ENCODE peak calls at places on chromosomes 11 and 22, in eight cellular contexts. One of them, this sample, is unnamed.

GRCh38 chr11:119797137-119797611 is 68.2 kb upstream of the NECTIN1 start:
- DNase-seq in brain microvascular endothelial cell: no peak
- DNase-seq in IMR-90: no peak
- DNase-seq in CD8-positive, alpha-beta T cell: no peak
- DNase-seq in PC-3: no peak
- DNase-seq in cardiac muscle cell: peak
- DNase-seq in right lobe of liver: no peak
- DNase-seq in H9: no peak
- DNase-seq in this sample: no peak

GRCh38 chr11:70582886-70583641 is 184.7 kb downstream of the CTTN start:
- DNase-seq in H9: no peak
- DNase-seq in right lobe of liver: no peak
- DNase-seq in CD8-positive, alpha-beta T cell: no peak
- DNase-seq in IMR-90: no peak
- DNase-seq in brain microvascular endothelial cell: no peak
- DNase-seq in cardiac muscle cell: no peak
- DNase-seq in PC-3: no peak
- DNase-seq in this sample: no peak

GRCh38 chr11:69974528-69974927 is 103.6 kb upstream of the ANO1 start:
- DNase-seq in CD8-positive, alpha-beta T cell: no peak
- DNase-seq in right lobe of liver: no peak
- DNase-seq in cardiac muscle cell: no peak
- DNase-seq in brain microvascular endothelial cell: no peak
- DNase-seq in H9: no peak
- DNase-seq in IMR-90: no peak
- DNase-seq in PC-3: no peak
- DNase-seq in this sample: no peak

GRCh38 chr11:57324154-57324885 is 432 bp downstream of the TNKS1BP1 start:
- DNase-seq in IMR-90: peak
- DNase-seq in H9: peak
- DNase-seq in CD8-positive, alpha-beta T cell: no peak
- DNase-seq in PC-3: peak
- DNase-seq in right lobe of liver: peak
- DNase-seq in brain microvascular endothelial cell: peak
- DNase-seq in cardiac muscle cell: peak
- DNase-seq in this sample: peak

GRCh38 chr11:60710482-60710881 is 11.1 kb downstream of the MS4A8 start:
- DNase-seq in right lobe of liver: no peak
- DNase-seq in CD8-positive, alpha-beta T cell: no peak
- DNase-seq in PC-3: peak
- DNase-seq in brain microvascular endothelial cell: peak
- DNase-seq in H9: peak
- DNase-seq in cardiac muscle cell: no peak
- DNase-seq in IMR-90: no peak
- DNase-seq in this sample: no peak

GRCh38 chr11:2846056-2846455 is 39.5 kb downstream of the CDKN1C start:
- DNase-seq in IMR-90: peak
- DNase-seq in H9: no peak
- DNase-seq in PC-3: no peak
- DNase-seq in brain microvascular endothelial cell: peak
- DNase-seq in right lobe of liver: no peak
- DNase-seq in CD8-positive, alpha-beta T cell: no peak
- DNase-seq in cardiac muscle cell: no peak
- DNase-seq in this sample: no peak

GRCh38 chr22:27919943-27920755 is 1.1 kb upstream of the PITPNB start:
- DNase-seq in CD8-positive, alpha-beta T cell: no peak
- DNase-seq in brain microvascular endothelial cell: peak
- DNase-seq in PC-3: peak
- DNase-seq in cardiac muscle cell: peak
- DNase-seq in H9: peak
- DNase-seq in right lobe of liver: no peak
- DNase-seq in IMR-90: peak
- DNase-seq in this sample: no peak

GRCh38 chr22:50148991-50149721 is 21.4 kb upstream of the PANX2 start:
- DNase-seq in brain microvascular endothelial cell: peak
- DNase-seq in cardiac muscle cell: peak
- DNase-seq in IMR-90: peak
- DNase-seq in right lobe of liver: peak
- DNase-seq in CD8-positive, alpha-beta T cell: peak
- DNase-seq in H9: peak
- DNase-seq in PC-3: peak
- DNase-seq in this sample: peak

GRCh38 chr11:62999649-63000048 is 14.9 kb upstream of the SLC22A6 start:
- DNase-seq in cardiac muscle cell: no peak
- DNase-seq in H9: no peak
- DNase-seq in right lobe of liver: peak
- DNase-seq in brain microvascular endothelial cell: no peak
- DNase-seq in PC-3: peak
- DNase-seq in CD8-positive, alpha-beta T cell: no peak
- DNase-seq in IMR-90: no peak
- DNase-seq in this sample: peak

GRCh38 chr22:20438066-20438677 is 547 bp upstream of the SCARF2 start:
- DNase-seq in H9: peak
- DNase-seq in brain microvascular endothelial cell: no peak
- DNase-seq in cardiac muscle cell: peak
- DNase-seq in right lobe of liver: no peak
- DNase-seq in CD8-positive, alpha-beta T cell: no peak
- DNase-seq in IMR-90: peak
- DNase-seq in PC-3: no peak
- DNase-seq in this sample: no peak

GRCh38 chr11:77115181-77115611 is 12.6 kb downstream of the OMP start:
- DNase-seq in brain microvascular endothelial cell: no peak
- DNase-seq in right lobe of liver: no peak
- DNase-seq in CD8-positive, alpha-beta T cell: no peak
- DNase-seq in cardiac muscle cell: no peak
- DNase-seq in PC-3: peak
- DNase-seq in IMR-90: no peak
- DNase-seq in H9: peak
- DNase-seq in this sample: no peak

GRCh38 chr11:58316142-58316541 is 42.7 kb downstream of the OR5B17 start:
- DNase-seq in CD8-positive, alpha-beta T cell: no peak
- DNase-seq in H9: no peak
- DNase-seq in brain microvascular endothelial cell: peak
- DNase-seq in cardiac muscle cell: no peak
- DNase-seq in PC-3: peak
- DNase-seq in right lobe of liver: no peak
- DNase-seq in IMR-90: peak
- DNase-seq in this sample: no peak

GRCh38 chr11:83006877-83007330 is 64.8 kb downstream of the RAB30 start:
- DNase-seq in PC-3: peak
- DNase-seq in brain microvascular endothelial cell: no peak
- DNase-seq in H9: no peak
- DNase-seq in CD8-positive, alpha-beta T cell: no peak
- DNase-seq in cardiac muscle cell: no peak
- DNase-seq in IMR-90: no peak
- DNase-seq in right lobe of liver: no peak
- DNase-seq in this sample: peak

GRCh38 chr22:39960791-39961746 is 872 bp downstream of the TMA7B start:
- DNase-seq in H9: no peak
- DNase-seq in right lobe of liver: no peak
- DNase-seq in IMR-90: peak
- DNase-seq in CD8-positive, alpha-beta T cell: peak
- DNase-seq in brain microvascular endothelial cell: peak
- DNase-seq in cardiac muscle cell: no peak
- DNase-seq in PC-3: peak
- DNase-seq in this sample: peak

GRCh38 chr11:44989831-44990566 is 39.3 kb upstream of the TP53I11 start:
- DNase-seq in IMR-90: no peak
- DNase-seq in H9: peak
- DNase-seq in CD8-positive, alpha-beta T cell: no peak
- DNase-seq in PC-3: no peak
- DNase-seq in right lobe of liver: no peak
- DNase-seq in brain microvascular endothelial cell: no peak
- DNase-seq in cardiac muscle cell: no peak
- DNase-seq in this sample: peak

GRCh38 chr11:561148-562003 is 606 bp downstream of the RASSF7 start:
- DNase-seq in CD8-positive, alpha-beta T cell: no peak
- DNase-seq in brain microvascular endothelial cell: no peak
- DNase-seq in PC-3: peak
- DNase-seq in cardiac muscle cell: no peak
- DNase-seq in IMR-90: no peak
- DNase-seq in right lobe of liver: peak
- DNase-seq in H9: no peak
- DNase-seq in this sample: peak

GRCh38 chr11:58046231-58046630 is 15.5 kb downstream of the OR6Q1 start:
- DNase-seq in IMR-90: no peak
- DNase-seq in H9: no peak
- DNase-seq in cardiac muscle cell: no peak
- DNase-seq in brain microvascular endothelial cell: no peak
- DNase-seq in PC-3: no peak
- DNase-seq in CD8-positive, alpha-beta T cell: no peak
- DNase-seq in right lobe of liver: no peak
- DNase-seq in this sample: no peak

DNA sequence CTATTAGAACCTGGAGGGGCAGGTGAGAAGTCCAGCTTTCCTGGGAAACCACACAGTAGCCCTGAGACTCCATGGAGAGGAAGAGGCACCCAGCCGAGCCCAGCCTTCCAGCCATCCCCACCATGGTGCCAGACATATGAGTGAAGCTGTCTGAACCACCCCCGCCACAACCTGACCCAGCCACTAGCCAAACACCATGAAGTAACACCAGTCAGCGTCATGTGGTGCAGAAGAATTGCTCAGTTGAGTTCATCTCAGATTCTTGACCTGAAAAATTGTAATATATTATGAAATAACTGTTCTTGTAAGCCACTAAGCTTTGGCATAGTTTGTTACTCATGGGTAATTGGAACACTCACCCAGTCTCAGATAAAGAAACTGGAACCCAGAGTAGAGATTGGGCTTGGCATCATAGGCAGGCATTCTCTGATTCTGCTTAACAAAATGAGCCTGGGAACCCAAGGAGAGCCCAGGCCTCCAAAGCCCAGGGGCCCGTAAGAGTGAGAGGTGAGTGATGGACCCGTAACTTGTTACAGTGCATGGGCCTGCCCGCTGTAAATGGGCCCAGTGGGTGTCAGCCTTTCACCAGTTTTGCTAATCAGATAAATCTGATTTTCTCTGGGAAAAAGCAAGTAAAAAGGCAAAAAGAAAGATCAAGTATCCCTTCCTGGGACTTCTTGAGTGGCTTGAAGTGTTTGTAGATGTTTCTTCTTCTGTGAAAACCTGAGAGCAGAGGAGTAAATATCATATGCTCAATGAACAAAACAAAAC is 305.5 kb downstream of the DDX10 start:
- DNase-seq in PC-3: no peak
- DNase-seq in right lobe of liver: no peak
- DNase-seq in brain microvascular endothelial cell: no peak
- DNase-seq in CD8-positive, alpha-beta T cell: no peak
- DNase-seq in cardiac muscle cell: no peak
- DNase-seq in IMR-90: no peak
- DNase-seq in H9: no peak
- DNase-seq in this sample: no peak
- TF ChIP-seq CTCF in PC-3: no peak
- TF ChIP-seq CTCF in right lobe of liver: no peak
- TF ChIP-seq CTCF in brain microvascular endothelial cell: peak
- TF ChIP-seq CTCF in CD8-positive, alpha-beta T cell: no peak
- TF ChIP-seq CTCF in cardiac muscle cell: no peak
- TF ChIP-seq CTCF in IMR-90: no peak
- TF ChIP-seq CTCF in H9: peak
- TF ChIP-seq CTCF in this sample: no peak

GRCh38 chr11:67367014-67367835 is 6.2 kb downstream of the CLCF1 start:
- DNase-seq in PC-3: no peak
- DNase-seq in CD8-positive, alpha-beta T cell: no peak
- DNase-seq in H9: no peak
- DNase-seq in cardiac muscle cell: no peak
- DNase-seq in right lobe of liver: no peak
- DNase-seq in brain microvascular endothelial cell: no peak
- DNase-seq in IMR-90: no peak
- DNase-seq in this sample: no peak

GRCh38 chr11:67367836-67368227 is 5.6 kb downstream of the CLCF1 start:
- DNase-seq in H9: no peak
- DNase-seq in IMR-90: no peak
- DNase-seq in brain microvascular endothelial cell: no peak
- DNase-seq in PC-3: no peak
- DNase-seq in cardiac muscle cell: no peak
- DNase-seq in CD8-positive, alpha-beta T cell: no peak
- DNase-seq in right lobe of liver: no peak
- DNase-seq in this sample: no peak

GRCh38 chr11:67364783-67365525 is 8.4 kb downstream of the CLCF1 start:
- DNase-seq in IMR-90: no peak
- DNase-seq in cardiac muscle cell: no peak
- DNase-seq in CD8-positive, alpha-beta T cell: no peak
- DNase-seq in H9: no peak
- DNase-seq in brain microvascular endothelial cell: no peak
- DNase-seq in right lobe of liver: no peak
- DNase-seq in PC-3: no peak
- DNase-seq in this sample: no peak

GRCh38 chr11:67365756-67366384 is 7.5 kb downstream of the CLCF1 start:
- DNase-seq in H9: no peak
- DNase-seq in right lobe of liver: no peak
- DNase-seq in IMR-90: no peak
- DNase-seq in PC-3: no peak
- DNase-seq in cardiac muscle cell: no peak
- DNase-seq in CD8-positive, alpha-beta T cell: no peak
- DNase-seq in brain microvascular endothelial cell: no peak
- DNase-seq in this sample: no peak

DNA sequence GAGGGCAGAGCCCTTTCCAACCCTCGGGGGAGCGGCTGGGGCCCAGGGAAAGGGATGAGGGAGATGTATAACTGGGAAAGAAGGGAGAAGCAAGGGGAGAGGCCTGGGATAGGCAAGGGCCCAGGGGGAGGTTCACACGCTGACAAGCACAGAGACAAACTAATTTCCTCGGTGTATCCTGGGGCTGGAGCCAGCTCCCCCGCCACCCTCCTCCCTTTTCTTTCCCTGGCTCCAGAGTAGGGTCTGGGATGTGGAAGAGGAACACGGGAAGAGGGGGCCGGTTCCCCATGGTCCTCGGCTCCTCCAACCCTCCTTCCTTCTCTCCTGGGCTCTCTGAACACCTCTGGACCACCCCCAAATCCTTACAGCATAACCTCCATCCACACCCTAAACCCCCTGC is 6.9 kb downstream of the CLCF1 start:
- DNase-seq in PC-3: no peak
- DNase-seq in brain microvascular endothelial cell: no peak
- DNase-seq in CD8-positive, alpha-beta T cell: no peak
- DNase-seq in IMR-90: no peak
- DNase-seq in right lobe of liver: no peak
- DNase-seq in H9: no peak
- DNase-seq in cardiac muscle cell: no peak
- DNase-seq in this sample: no peak
- H3K27ac ChIP-seq in PC-3: no peak
- H3K27ac ChIP-seq in brain microvascular endothelial cell: no peak
- H3K27ac ChIP-seq in CD8-positive, alpha-beta T cell: no peak
- H3K27ac ChIP-seq in IMR-90: peak
- H3K27ac ChIP-seq in right lobe of liver: no peak
- H3K27ac ChIP-seq in H9: no peak
- H3K27ac ChIP-seq in cardiac muscle cell: no peak
- H3K27ac ChIP-seq in this sample: no peak

GRCh38 chr22:38104084-38104483 is 6.4 kb downstream of the BAIAP2L2 start:
- DNase-seq in right lobe of liver: no peak
- DNase-seq in brain microvascular endothelial cell: peak
- DNase-seq in H9: no peak
- DNase-seq in CD8-positive, alpha-beta T cell: no peak
- DNase-seq in cardiac muscle cell: peak
- DNase-seq in PC-3: peak
- DNase-seq in IMR-90: peak
- DNase-seq in this sample: no peak
- TF ChIP-seq CTCF in right lobe of liver: peak
- TF ChIP-seq CTCF in brain microvascular endothelial cell: peak
- TF ChIP-seq CTCF in H9: peak
- TF ChIP-seq CTCF in CD8-positive, alpha-beta T cell: no peak
- TF ChIP-seq CTCF in cardiac muscle cell: peak
- TF ChIP-seq CTCF in PC-3: peak
- TF ChIP-seq CTCF in IMR-90: peak
- TF ChIP-seq CTCF in this sample: no peak

GRCh38 chr11:86816251-86816726 is 15.9 kb downstream of the PRSS23 start:
- DNase-seq in IMR-90: peak
- DNase-seq in right lobe of liver: no peak
- DNase-seq in PC-3: peak
- DNase-seq in brain microvascular endothelial cell: peak
- DNase-seq in CD8-positive, alpha-beta T cell: no peak
- DNase-seq in cardiac muscle cell: peak
- DNase-seq in H9: no peak
- DNase-seq in this sample: no peak
- H3K27ac ChIP-seq in IMR-90: peak
- H3K27ac ChIP-seq in right lobe of liver: no peak
- H3K27ac ChIP-seq in PC-3: peak
- H3K27ac ChIP-seq in brain microvascular endothelial cell: peak
- H3K27ac ChIP-seq in CD8-positive, alpha-beta T cell: no peak
- H3K27ac ChIP-seq in cardiac muscle cell: peak
- H3K27ac ChIP-seq in H9: no peak
- H3K27ac ChIP-seq in this sample: no peak